ENCODE peak calls at places on chromosomes 6 and 20, in four cellular contexts. C is AG20443; S is cardiac muscle cell; M is effector memory CD8-positive, alpha-beta T cell. R is an unnamed sample.

GRCh38 chr20:22585786-22586493 is 1.6 kb upstream of the FOXA2 start:
- DNase-seq in C (no peak), S (no peak), M (no peak), R (no peak)

GRCh38 chr20:61723538-61724257 is 342.0 kb downstream of the TAF4 start:
- DNase-seq in C (no peak), S (no peak), M (no peak), R (no peak)

GRCh38 chr20:41531876-41532275 is 86.3 kb downstream of the CHD6 start:
- DNase-seq in C (no peak), S (no peak), M (no peak), R (no peak)

GRCh38 chr20:10447028-10447427 is 11.9 kb downstream of the SLX4IP start:
- DNase-seq in C (peak), S (no peak), M (peak), R (peak)

GRCh38 chr6:15522856-15523529 is 139.8 kb downstream of the DTNBP1 start:
- DNase-seq in C (no peak), S (no peak), M (no peak), R (no peak)

GRCh38 chr6:130026859-130027258 is 8.5 kb downstream of the L3MBTL3 start:
- DNase-seq in C (no peak), S (no peak), M (no peak), R (no peak)

GRCh38 chr20:51029556-51029955 is 6.6 kb upstream of the KCNG1 start:
- DNase-seq in C (no peak), S (no peak), M (no peak), R (no peak)

GRCh38 chr6:112620832-112621569 is 273.9 kb downstream of the RFPL4B start:
- DNase-seq in C (no peak), S (no peak), M (no peak), R (no peak)

GRCh38 chr20:53623127-53623453 is 29.5 kb upstream of the ZNF217 start:
- DNase-seq in C (no peak), S (no peak), M (no peak), R (no peak)

GRCh38 chr6:103177800-103178199 is 1681.9 kb downstream of the HACE1 start:
- DNase-seq in C (no peak), S (no peak), M (no peak), R (no peak)

GRCh38 chr20:44754554-44754953 is 8.9 kb downstream of the KCNK15 start:
- DNase-seq in C (no peak), S (no peak), M (no peak), R (no peak)

GRCh38 chr6:124551711-124552233 is 410.5 kb upstream of the RNF217 start:
- DNase-seq in C (no peak), S (no peak), M (no peak), R (no peak)

GRCh38 chr6:43432009-43432945 is 4.9 kb downstream of the ABCC10 start:
- DNase-seq in C (no peak), S (no peak), M (no peak), R (no peak)

GRCh38 chr20:62366370-62367135 is 559 bp downstream of the LAMA5 start:
- DNase-seq in C (no peak), S (peak), M (no peak), R (no peak)

GRCh38 chr6:44146685-44147084 is 11.9 kb upstream of the CAPN11 start:
- DNase-seq in C (no peak), S (no peak), M (no peak), R (no peak)

GRCh38 chr20:46364670-46365482 is 41.5 kb downstream of the ELMO2 start:
- DNase-seq in C (no peak), S (no peak), M (no peak), R (no peak)

GRCh38 chr20:37383229-37383989 is 37.5 kb downstream of the SRC start:
- DNase-seq in C (peak), S (no peak), M (no peak), R (no peak)